ENCODE peak calls at places on chromosomes 16 and 17, in eight cellular contexts. L is naive B cell; V is substantia nigra; Q is HFFc6; Z is activated naive CD4-positive, alpha-beta T cell treated with anti-CD3 and anti-CD28 coated beads for 36 hours; K is ACHN; Y is activated gamma-delta T cell treated with Interleukin-2 at 50 U/mL for 16 hours; A is CD8-positive, alpha-beta T cell. O is an unnamed sample.

GRCh38 chr16:72262711-72263110 is 90.8 kb upstream of the PMFBP1 start:
- DNase-seq in A (no peak), Y (no peak), L (no peak), Z (no peak), K (no peak), Q (no peak), V (no peak), O (no peak)

GRCh38 chr17:78495634-78496033 is 81.6 kb downstream of the DNAH17 start:
- DNase-seq in V (no peak), Y (no peak), L (no peak), Q (no peak), A (no peak), K (no peak), Z (no peak), O (no peak)

GRCh38 chr16:3364774-3365427 is 9.2 kb downstream of the OR2C1 start:
- DNase-seq in K (peak), A (peak), Q (peak), V (peak), Z (peak), L (peak), Y (peak), O (peak)

GRCh38 chr16:56102159-56102798 is 89.0 kb upstream of the GNAO1 start:
- DNase-seq in Z (no peak), K (no peak), L (no peak), Y (no peak), Q (no peak), A (no peak), V (no peak), O (peak)

GRCh38 chr16:24758373-24758772 is 28.9 kb downstream of the TNRC6A start:
- DNase-seq in L (no peak), V (no peak), Z (no peak), Y (no peak), A (no peak), K (no peak), Q (no peak), O (no peak)

GRCh38 chr17:8803531-8804416 is 4.6 kb upstream of the MFSD6L start:
- DNase-seq in Z (peak), A (no peak), Y (no peak), K (no peak), V (no peak), L (no peak), Q (no peak), O (no peak)

GRCh38 chr17:5000237-5000639 is 2.5 kb downstream of the KIF1C start:
- DNase-seq in L (no peak), V (no peak), Z (no peak), Q (no peak), A (no peak), Y (no peak), K (no peak), O (no peak)

GRCh38 chr17:15446036-15446435 is 21.4 kb downstream of the CDRT4 start:
- DNase-seq in V (no peak), L (no peak), Z (no peak), Y (no peak), A (no peak), Q (no peak), K (peak), O (no peak)

GRCh38 chr16:49592507-49593422 is 219.2 kb downstream of the C16orf78 start:
- DNase-seq in Z (peak), Y (peak), Q (no peak), V (no peak), A (peak), L (peak), K (peak), O (no peak)

GRCh38 chr16:89955001-89955685 is 6.6 kb downstream of the DEF8 start:
- DNase-seq in L (no peak), Q (no peak), A (no peak), K (no peak), Z (no peak), Y (no peak), V (no peak), O (no peak)

GRCh38 chr16:65195998-65196397 is 74.1 kb upstream of the CDH11 start:
- DNase-seq in L (no peak), Z (no peak), K (no peak), Q (peak), Y (no peak), V (no peak), A (no peak), O (no peak)

GRCh38 chr16:11094075-11094593 is 149.8 kb downstream of the CLEC16A start:
- DNase-seq in Q (peak), A (no peak), Y (no peak), Z (peak), K (no peak), V (no peak), L (peak), O (no peak)

GRCh38 chr17:81523139-81524062 is 4.8 kb upstream of the FSCN2 start:
- DNase-seq in V (no peak), Z (no peak), L (no peak), A (no peak), Q (peak), K (peak), Y (no peak), O (peak)

GRCh38 chr17:82230627-82231311 is 1.9 kb downstream of the SLC16A3 start:
- DNase-seq in A (no peak), Y (peak), V (no peak), Z (peak), Q (peak), L (peak), K (no peak), O (peak)

GRCh38 chr17:63497708-63498483 is 21.0 kb downstream of the ACE start:
- DNase-seq in K (peak), V (no peak), Q (no peak), Y (no peak), Z (peak), A (no peak), L (no peak), O (no peak)

GRCh38 chr17:76681222-76682137 is 29.3 kb downstream of the MXRA7 start:
- DNase-seq in L (peak), Z (peak), Y (peak), A (peak), Q (peak), K (peak), V (no peak), O (peak)

GRCh38 chr17:66466933-66467367 is 164.5 kb downstream of the PRKCA start:
- DNase-seq in A (no peak), Y (no peak), L (no peak), V (no peak), Q (peak), K (peak), Z (peak), O (no peak)

GRCh38 chr16:2251281-2252111 is at the start of gene ECI1:
- DNase-seq in A (peak), L (peak), Z (peak), Y (peak), V (peak), Q (peak), K (peak), O (peak)

GRCh38 chr16:72195609-72196008 is 23.7 kb upstream of the PMFBP1 start:
- DNase-seq in L (no peak), V (no peak), Y (no peak), Q (no peak), Z (no peak), K (no peak), A (no peak), O (no peak)

GRCh38 chr17:39139137-39139516 is 12.3 kb downstream of the PLXDC1 start:
- DNase-seq in A (no peak), L (no peak), Z (no peak), Y (no peak), V (no peak), K (peak), Q (peak), O (no peak)

GRCh38 chr16:66426112-66427035 is 721 bp upstream of the BEAN1 start:
- DNase-seq in Y (no peak), K (no peak), Z (peak), L (no peak), V (no peak), A (no peak), Q (no peak), O (no peak)

GRCh38 chr17:50916026-50916707 is 50.0 kb upstream of the TOB1 start:
- DNase-seq in K (no peak), V (no peak), L (no peak), A (no peak), Y (no peak), Z (peak), Q (no peak), O (no peak)

GRCh38 chr16:16045879-16046278 is 96.5 kb downstream of the ABCC1 start:
- DNase-seq in L (no peak), K (no peak), Z (peak), Y (no peak), A (no peak), V (no peak), Q (no peak), O (no peak)

GRCh38 chr17:4712526-4712925 is 2.1 kb downstream of the ARRB2 start:
- DNase-seq in L (no peak), Y (no peak), Q (no peak), Z (no peak), K (no peak), V (no peak), A (no peak), O (no peak)

GRCh38 chr17:69503711-69504110 is 89.2 kb downstream of the MAP2K6 start:
- DNase-seq in V (no peak), K (no peak), Q (no peak), Y (no peak), L (peak), Z (no peak), A (no peak), O (no peak)

GRCh38 chr16:59154295-59154694 is 420.2 kb upstream of the GOT2 start:
- DNase-seq in A (no peak), L (no peak), Q (no peak), Y (no peak), Z (no peak), K (no peak), V (no peak), O (no peak)

GRCh38 chr17:5500247-5500803 is 14.0 kb downstream of the MIS12 start:
- DNase-seq in A (no peak), V (no peak), L (peak), K (no peak), Y (no peak), Z (no peak), Q (no peak), O (no peak)

GRCh38 chr16:85944572-85945423 is 45.8 kb downstream of the IRF8 start:
- DNase-seq in Q (no peak), Y (no peak), Z (no peak), L (peak), V (no peak), A (no peak), K (no peak), O (no peak)